ENCODE peak calls at places on chromosomes 5 and 9, in four cellular contexts. R, Y, H and Z are unnamed samples.

GRCh38 chr9:135968601-135969000 is 7.4 kb upstream of the UBAC1 start:
- DNase-seq in H (no peak), R (no peak), Y (no peak), Z (peak)

GRCh38 chr9:86713456-86713855 is 233.8 kb downstream of the GAS1 start:
- DNase-seq in H (no peak), R (no peak), Y (no peak), Z (no peak)

GRCh38 chr9:13719410-13719809 is 439.9 kb upstream of the MPDZ start:
- DNase-seq in Y (no peak), R (no peak), H (no peak), Z (peak)

GRCh38 chr5:157558681-157559080 is 16.9 kb downstream of the ADAM19 start:
- DNase-seq in H (no peak), R (no peak), Y (no peak), Z (no peak)

GRCh38 chr9:126131066-126132010 is 195.3 kb upstream of the MVB12B start:
- DNase-seq in Y (no peak), R (no peak), H (no peak), Z (no peak)

GRCh38 chr5:14630706-14631105 is 33.8 kb upstream of the OTULIN start:
- DNase-seq in Y (no peak), R (no peak), H (no peak), Z (no peak)

GRCh38 chr9:86135374-86135773 is 36.0 kb upstream of the GOLM1 start:
- DNase-seq in R (no peak), Y (no peak), H (no peak), Z (no peak)

GRCh38 chr9:6692891-6693361 is 47.4 kb upstream of the GLDC start:
- DNase-seq in R (no peak), Y (no peak), H (no peak), Z (no peak)

GRCh38 chr5:138488481-138488945 is 23.2 kb downstream of the EGR1 start:
- DNase-seq in R (no peak), Y (no peak), H (peak), Z (peak)

GRCh38 chr5:138491669-138492551 is 26.6 kb downstream of the EGR1 start:
- DNase-seq in H (peak), Y (peak), R (peak), Z (peak)

GRCh38 chr5:138490648-138491283 is 25.5 kb downstream of the EGR1 start:
- DNase-seq in Y (no peak), R (no peak), H (peak), Z (peak)

GRCh38 chr5:138491284-138491648 is 26.0 kb downstream of the EGR1 start:
- DNase-seq in R (no peak), H (no peak), Y (no peak), Z (peak)

DNA sequence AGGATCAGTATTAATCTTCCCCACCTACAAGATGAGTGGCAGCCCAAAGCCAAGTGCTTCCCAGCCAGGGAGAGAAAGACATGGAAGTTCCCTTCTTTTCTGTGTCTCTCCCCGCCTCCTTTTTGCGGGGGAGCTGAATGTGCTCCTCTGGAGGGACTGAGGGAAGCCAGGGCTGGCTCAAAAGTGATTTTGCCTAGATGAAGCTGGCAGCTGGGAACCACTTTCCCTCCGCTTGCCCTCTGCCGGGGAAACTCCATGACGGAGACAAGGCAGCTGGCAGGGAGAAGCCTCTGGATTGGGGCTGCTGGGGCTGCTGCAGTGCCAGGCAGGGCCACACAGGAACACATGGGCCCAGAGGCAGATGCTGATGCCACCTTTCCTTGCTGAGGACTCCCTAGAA is 24.4 kb downstream of the EGR1 start:
- DNase-seq in Y (no peak), H (peak), R (no peak), Z (peak)
- TF ChIP-seq MYC in Y (no peak), H (no peak), R (no peak), Z (no peak)

GRCh38 chr5:1278656-1279442 is 16.0 kb downstream of the TERT start:
- DNase-seq in R (no peak), H (no peak), Y (no peak), Z (no peak)
- H3K9ac ChIP-seq in R (no peak), H (no peak), Y (no peak), Z (no peak)

GRCh38 chr5:147448766-147449165 is 61.1 kb downstream of the DPYSL3 start:
- DNase-seq in H (no peak), R (no peak), Y (no peak), Z (no peak)

GRCh38 chr5:147450596-147450995 is 59.3 kb downstream of the DPYSL3 start:
- DNase-seq in H (no peak), R (no peak), Y (no peak), Z (no peak)

GRCh38 chr5:147452137-147452838 is 57.6 kb downstream of the DPYSL3 start:
- DNase-seq in H (no peak), Y (no peak), R (no peak), Z (no peak)

GRCh38 chr5:147453901-147454814 is 55.7 kb downstream of the DPYSL3 start:
- DNase-seq in Y (no peak), H (peak), R (peak), Z (peak)

GRCh38 chr5:147451125-147451524 is 58.7 kb downstream of the DPYSL3 start:
- DNase-seq in H (no peak), Y (no peak), R (no peak), Z (no peak)
- TF ChIP-seq MYC in H (no peak), Y (no peak), R (no peak), Z (no peak)

GRCh38 chr5:141510850-141511718 is 22.2 kb downstream of the PCDHGC5 start:
- DNase-seq in H (no peak), Y (peak), R (no peak), Z (no peak)
- H3K9ac ChIP-seq in H (no peak), Y (peak), R (no peak), Z (no peak)

DNA sequence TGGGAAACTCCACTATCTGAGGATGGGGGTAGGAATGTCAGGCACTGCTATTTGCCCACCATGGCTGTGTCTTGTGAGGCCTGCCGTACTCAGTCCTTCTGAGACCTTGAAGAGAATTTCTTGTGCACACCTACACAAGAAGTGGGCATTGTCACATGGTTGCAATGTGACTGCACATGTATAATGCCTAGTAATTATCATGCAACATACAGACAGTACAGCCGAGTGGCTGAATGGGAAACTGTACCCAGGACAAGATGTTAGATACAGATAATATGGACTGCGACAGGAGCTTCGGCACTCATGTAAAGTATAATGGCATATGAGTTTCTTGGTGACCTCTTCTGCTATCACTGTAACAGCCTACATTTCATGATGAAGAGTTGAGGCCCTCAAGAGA is 4.8 kb upstream of the PRKACG start:
- DNase-seq in H (peak), R (no peak), Y (no peak), Z (no peak)
- TF ChIP-seq MYC in H (no peak), R (no peak), Y (no peak), Z (no peak)

GRCh38 chr5:173317091-173317685 is 11.0 kb downstream of the STC2 start:
- DNase-seq in R (no peak), H (no peak), Y (no peak), Z (no peak)

GRCh38 chr5:173317852-173318251 is 10.4 kb downstream of the STC2 start:
- DNase-seq in H (no peak), Y (no peak), R (no peak), Z (no peak)

GRCh38 chr5:173315495-173316352 is 12.5 kb downstream of the STC2 start:
- DNase-seq in H (peak), Y (no peak), R (no peak), Z (no peak)

GRCh38 chr5:173318338-173318737 is 9.9 kb downstream of the STC2 start:
- DNase-seq in Y (no peak), H (no peak), R (no peak), Z (no peak)

GRCh38 chr5:173316463-173317020 is 11.7 kb downstream of the STC2 start:
- DNase-seq in Y (no peak), H (no peak), R (no peak), Z (no peak)
- H3K9ac ChIP-seq in Y (no peak), H (no peak), R (no peak), Z (no peak)

DNA sequence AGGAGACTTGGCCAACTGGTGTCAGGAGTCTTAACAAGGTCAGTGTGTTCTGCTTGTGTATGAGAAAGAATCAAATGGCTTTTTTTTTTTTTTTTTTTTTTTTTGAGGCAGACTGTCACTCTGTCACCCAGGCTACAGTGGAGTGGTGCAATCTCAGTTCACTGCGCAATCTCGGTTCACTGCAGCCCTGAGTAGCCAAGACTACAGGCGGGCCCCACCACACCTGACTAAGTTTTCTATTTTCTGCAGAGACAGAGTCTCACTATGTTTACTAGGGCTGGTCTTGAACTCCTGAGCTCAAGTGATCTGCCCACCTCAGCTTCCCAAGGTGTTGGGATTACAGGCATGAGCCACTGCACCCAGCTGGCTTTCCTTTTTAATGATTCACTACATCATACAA is 3.0 kb upstream of the IL7R start:
- DNase-seq in R (no peak), Y (no peak), H (no peak), Z (no peak)
- TF ChIP-seq MYC in R (no peak), Y (no peak), H (no peak), Z (no peak)

GRCh38 chr5:40832345-40832744 is 2.7 kb downstream of the RPL37 start:
- DNase-seq in H (no peak), R (no peak), Y (no peak), Z (no peak)

GRCh38 chr5:40833712-40834229 is 1.3 kb downstream of the RPL37 start:
- DNase-seq in R (no peak), H (no peak), Y (no peak), Z (no peak)

GRCh38 chr5:40829748-40830305 is 5.2 kb downstream of the RPL37 start:
- DNase-seq in R (no peak), Y (no peak), H (no peak), Z (no peak)

GRCh38 chr5:40828690-40829661 is 6.0 kb downstream of the RPL37 start:
- DNase-seq in H (no peak), R (no peak), Y (no peak), Z (no peak)

GRCh38 chr5:40831346-40832210 is 3.4 kb downstream of the RPL37 start:
- DNase-seq in H (no peak), Y (no peak), R (no peak), Z (no peak)
- H3K9ac ChIP-seq in H (no peak), Y (no peak), R (no peak), Z (no peak)

GRCh38 chr5:134079748-134080581 is 34.5 kb upstream of the TCF7 start:
- DNase-seq in H (no peak), Y (no peak), R (no peak), Z (no peak)
- TF ChIP-seq MYC in H (no peak), Y (no peak), R (no peak), Z (no peak)